ENCODE peak calls at places on chromosome 22, in four cellular contexts. U, C, Q and V are unnamed samples.

GRCh38 chr22:45502215-45503070 is at the start of gene FBLN1:
- DNase-seq in U (peak; percentile 13), C (peak; percentile 71), Q (no peak), V (peak; percentile 78)

GRCh38 chr22:26169312-26170111 is at the start of gene SEZ6L:
- DNase-seq in C (peak; percentile 31), Q (no peak), U (no peak), V (no peak)

GRCh38 chr22:23183107-23183698 is 2.9 kb downstream of the BCR start:
- DNase-seq in U (peak; percentile 49), Q (no peak), C (no peak), V (peak; percentile 74)

GRCh38 chr22:17807571-17808410 is 33.5 kb upstream of the BID start:
- DNase-seq in Q (peak; percentile 11), C (no peak), U (no peak), V (peak; percentile 64)

GRCh38 chr22:30309981-30310672 is 16.6 kb downstream of the TBC1D10A start:
- DNase-seq in U (no peak), Q (peak; percentile 71), C (no peak), V (no peak)

GRCh38 chr22:34866501-34867171 is 199.3 kb upstream of the ISX start:
- DNase-seq in U (no peak), Q (no peak), C (no peak), V (no peak)

GRCh38 chr22:35206889-35207288 is 50.4 kb upstream of the HMGXB4 start:
- DNase-seq in U (no peak), C (no peak), Q (no peak), V (no peak)

GRCh38 chr22:36027579-36027959 is 1.1 kb downstream of the RBFOX2 start:
- DNase-seq in U (peak; percentile 12), Q (no peak), C (no peak), V (no peak)

GRCh38 chr22:46457502-46458488 is 79.6 kb downstream of the CELSR1 start:
- DNase-seq in U (no peak), C (no peak), Q (no peak), V (no peak)

GRCh38 chr22:39444247-39444800 is 12.5 kb upstream of the MGAT3 start:
- DNase-seq in C (no peak), U (no peak), Q (no peak), V (no peak)

GRCh38 chr22:28279888-28280287 is 360.8 kb upstream of the PITPNB start:
- DNase-seq in C (no peak), U (no peak), Q (peak; percentile 17), V (no peak)

GRCh38 chr22:46107089-46107664 is 43.1 kb upstream of the PPARA start:
- DNase-seq in U (no peak), C (no peak), Q (no peak), V (no peak)

GRCh38 chr22:41250127-41250526 is 9.4 kb upstream of the CHADL start:
- DNase-seq in C (no peak), U (no peak), Q (no peak), V (no peak)

GRCh38 chr22:40094449-40094848 is 83.3 kb upstream of the TNRC6B start:
- DNase-seq in C (no peak), U (no peak), Q (no peak), V (no peak)

GRCh38 chr22:24175160-24175808 is 6.0 kb upstream of the SUSD2 start:
- DNase-seq in Q (no peak), C (peak; percentile 51), U (peak; percentile 50), V (peak; percentile 85)

GRCh38 chr22:44331881-44332714 is 19.3 kb upstream of the SHISAL1 start:
- DNase-seq in C (no peak), U (no peak), Q (no peak), V (no peak)